ENCODE peak calls at places on chromosomes 3 and 15, in six cellular contexts. A is sigmoid colon, T is psoas muscle, O is adrenal gland, F is cardiac muscle cell, B is AG10803. M is an unnamed sample.
A peak's percentile ranks its signal among the peaks of the same experiment; 100 is the strongest.

GRCh38 chr3:16802382-16802781 is 82.4 kb upstream of the PLCL2 start:
- DNase-seq in A (no peak), T (no peak), O (no peak), F (no peak), B (no peak), M (no peak)

GRCh38 chr3:35659808-35660207 is 20.5 kb downstream of the ARPP21 start:
- DNase-seq in A (no peak), T (peak; percentile 52), O (no peak), F (no peak), B (no peak), M (no peak)

GRCh38 chr3:43024183-43024865 is 45.2 kb downstream of the GASK1A start:
- DNase-seq in A (no peak), T (no peak), O (no peak), F (no peak), B (no peak), M (peak; percentile 46)

GRCh38 chr3:89380006-89380405 is 272.6 kb downstream of the EPHA3 start:
- DNase-seq in A (no peak), T (no peak), O (no peak), F (peak; percentile 68), B (peak; percentile 1), M (no peak)

GRCh38 chr3:13581485-13582365 is 32.8 kb downstream of the FBLN2 start:
- DNase-seq in A (peak; percentile 56), T (peak; percentile 56), O (peak; percentile 25), F (peak; percentile 37), B (peak; percentile 75), M (no peak)

GRCh38 chr3:106247902-106248684 is 379.3 kb upstream of the CBLB start:
- DNase-seq in A (no peak), T (no peak), O (no peak), F (no peak), B (peak; percentile 60), M (no peak)

GRCh38 chr3:139509631-139510030 is 29.9 kb downstream of the RBP1 start:
- DNase-seq in A (no peak), T (no peak), O (no peak), F (no peak), B (no peak), M (no peak)

GRCh38 chr3:2334921-2335320 is 236.3 kb downstream of the CNTN4 start:
- DNase-seq in A (no peak), T (no peak), O (no peak), F (no peak), B (no peak), M (no peak)

GRCh38 chr3:53114412-53115074 is 15.7 kb downstream of the RFT1 start:
- DNase-seq in A (no peak), T (no peak), O (no peak), F (no peak), B (peak; percentile 42), M (no peak)

GRCh38 chr3:112770026-112770626 is 76.5 kb downstream of the CD200R1L start:
- DNase-seq in A (no peak), T (peak; percentile 52), O (no peak), F (peak; percentile 70), B (peak; percentile 81), M (no peak)

GRCh38 chr3:100797921-100798491 is 88.7 kb downstream of the TFG start:
- DNase-seq in A (no peak), T (no peak), O (no peak), F (no peak), B (peak; percentile 49), M (no peak)

GRCh38 chr15:44738340-44738984 is 2.1 kb downstream of the TRIM69 start:
- DNase-seq in A (no peak), T (no peak), O (no peak), F (peak; percentile 78), B (peak; percentile 65), M (no peak)

GRCh38 chr3:64176461-64176996 is 48.7 kb downstream of the PRICKLE2 start:
- DNase-seq in A (no peak), T (no peak), O (no peak), F (no peak), B (no peak), M (no peak)

GRCh38 chr3:80592792-80593191 is 825.0 kb upstream of the ROBO1 start:
- DNase-seq in A (no peak), T (no peak), O (no peak), F (no peak), B (no peak), M (no peak)

GRCh38 chr15:77617507-77618285 is 15.0 kb downstream of the LINGO1 start:
- DNase-seq in A (no peak), T (no peak), O (no peak), F (no peak), B (no peak), M (no peak)

GRCh38 chr3:31010491-31010890 is 116.0 kb upstream of the GADL1 start:
- DNase-seq in A (no peak), T (no peak), O (no peak), F (peak; percentile 82), B (peak; percentile 85), M (no peak)

GRCh38 chr15:94692697-94693096 is 461.3 kb downstream of the MCTP2 start:
- DNase-seq in A (no peak), T (no peak), O (no peak), F (no peak), B (no peak), M (no peak)

GRCh38 chr15:92901053-92901761 is 1.1 kb downstream of the CHD2 start:
- DNase-seq in A (no peak), T (no peak), O (no peak), F (peak; percentile 50), B (no peak), M (no peak)

GRCh38 chr3:171446801-171447578 is 13.2 kb downstream of the TNIK start:
- DNase-seq in A (no peak), T (no peak), O (peak; percentile 59), F (peak; percentile 28), B (peak; percentile 63), M (no peak)

GRCh38 chr15:90684281-90684680 is 32.9 kb upstream of the BLM start:
- DNase-seq in A (no peak), T (no peak), O (no peak), F (peak; percentile 61), B (no peak), M (no peak)

GRCh38 chr3:112734171-112734570 is 93.2 kb upstream of the CCDC80 start:
- DNase-seq in A (no peak), T (no peak), O (no peak), F (no peak), B (no peak), M (no peak)

GRCh38 chr3:153219147-153219546 is 57.1 kb downstream of the RAP2B start:
- DNase-seq in A (no peak), T (no peak), O (no peak), F (peak; percentile 27), B (peak; percentile 67), M (no peak)

GRCh38 chr15:98658831-98659699 is 10.7 kb downstream of the IGF1R start:
- DNase-seq in A (no peak), T (no peak), O (peak; percentile 58), F (peak; percentile 74), B (peak; percentile 64), M (no peak)

GRCh38 chr15:35852818-35853624 is 307.1 kb upstream of the DPH6 start:
- DNase-seq in A (no peak), T (no peak), O (no peak), F (no peak), B (peak; percentile 33), M (no peak)

GRCh38 chr3:58874248-58874741 is 175.5 kb downstream of the CFAP20DC start:
- DNase-seq in A (no peak), T (no peak), O (no peak), F (no peak), B (peak; percentile 9), M (no peak)

GRCh38 chr15:41811432-41812195 is 16.3 kb upstream of the JMJD7 start:
- DNase-seq in A (peak; percentile 91), T (peak; percentile 86), O (peak; percentile 83), F (peak; percentile 91), B (peak; percentile 82), M (peak; percentile 84)

GRCh38 chr3:46132565-46132964 is 75.5 kb downstream of the CCR1 start:
- DNase-seq in A (no peak), T (no peak), O (no peak), F (no peak), B (no peak), M (no peak)
- H3K4me3 ChIP-seq in A (no peak overlapping the region), T (no peak overlapping the region), O (no peak overlapping the region), F (no peak overlapping the region), B (no peak overlapping the region), M (no peak overlapping the region)

GRCh38 chr15:37107071-37107753 is 6.9 kb upstream of the MEIS2 start:
- DNase-seq in A (peak; percentile 78), T (no peak), O (peak; percentile 40), F (peak; percentile 73), B (no peak), M (no peak)

GRCh38 chr15:37104413-37105392 is 4.4 kb upstream of the MEIS2 start:
- DNase-seq in A (no peak), T (no peak), O (peak; percentile 17), F (peak; percentile 56), B (no peak), M (no peak)

GRCh38 chr15:37105795-37106333 is 5.5 kb upstream of the MEIS2 start:
- DNase-seq in A (no peak), T (no peak), O (no peak), F (peak; percentile 35), B (no peak), M (no peak)

GRCh38 chr15:37107754-37108724 is 7.7 kb upstream of the MEIS2 start:
- DNase-seq in A (no peak), T (no peak), O (no peak), F (peak; percentile 56), B (no peak), M (no peak)

DNA sequence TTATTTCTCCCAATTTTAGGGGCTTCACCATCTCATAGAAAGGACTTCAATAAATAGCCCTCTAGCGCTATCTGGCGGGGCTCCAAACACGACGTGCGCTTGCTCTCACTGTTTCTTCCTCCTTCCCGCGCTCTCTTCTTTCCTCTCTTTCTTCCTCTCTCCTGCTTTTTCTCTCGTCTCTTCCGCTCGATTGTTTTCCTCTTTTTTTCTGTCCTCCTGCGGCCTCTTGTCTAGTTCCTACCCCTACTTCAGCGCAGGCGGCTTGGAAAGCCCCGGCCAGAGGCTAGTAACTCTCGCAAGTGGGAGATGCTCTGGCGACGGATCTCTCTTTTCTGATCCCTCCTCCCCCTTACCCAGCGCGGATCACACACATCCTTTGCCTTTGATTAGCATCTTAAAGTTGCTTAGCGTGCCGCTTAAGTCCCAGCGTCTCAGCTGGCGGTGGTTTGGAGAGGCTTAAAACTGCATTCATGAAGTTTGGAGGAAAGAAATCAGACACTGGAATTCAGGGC is 6.2 kb upstream of the MEIS2 start:
- DNase-seq in A (peak; percentile 85), T (peak; percentile 55), O (peak; percentile 43), F (peak; percentile 79), B (no peak), M (no peak)
- TF ChIP-seq CTCF in A (no peak), T (no peak), O (no peak), F (peak; percentile 26), B (no peak), M (no peak)

GRCh38 chr3:8416965-8417364 is 84.7 kb upstream of the LMCD1 start:
- DNase-seq in A (no peak), T (peak; percentile 20), O (peak; percentile 34), F (peak; percentile 19), B (peak; percentile 12), M (no peak)
- H3K4me3 ChIP-seq in A (no peak overlapping the region), T (peak overlapping the region; percentile 44), O (no peak overlapping the region), F (no peak overlapping the region), B (no peak overlapping the region), M (no peak overlapping the region)

DNA sequence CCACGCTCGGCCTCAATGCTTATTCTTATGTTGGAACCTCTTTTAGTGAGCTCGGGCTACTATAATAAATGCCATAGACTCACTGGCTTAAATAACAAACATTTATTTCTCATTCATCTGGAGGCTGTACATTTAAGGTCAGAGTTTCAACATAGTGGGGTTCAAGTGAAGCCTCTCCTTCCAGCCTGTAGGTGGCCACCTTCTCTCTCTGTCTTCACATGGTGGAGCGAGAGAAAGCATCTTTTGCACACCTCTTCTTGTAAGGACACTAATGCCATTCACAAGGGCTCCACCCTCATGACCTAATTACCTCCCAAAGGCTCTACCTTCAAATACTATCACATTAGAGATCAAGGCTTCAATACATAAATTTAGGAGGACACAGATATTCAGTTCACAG is 520.3 kb upstream of the EPHA6 start:
- DNase-seq in A (no peak), T (no peak), O (no peak), F (no peak), B (no peak), M (no peak)
- TF ChIP-seq CTCF in A (no peak), T (no peak), O (no peak), F (no peak), B (no peak), M (no peak)

M was measured in coronary artery.